ENCODE peak calls at places on chromosomes 13 and 19, in eight cellular contexts. W, P, V, L, X, Z, T and I are unnamed samples.

GRCh38 chr13:35693142-35693784 is 216.8 kb upstream of the MAB21L1 start:
- DNase-seq in L (no peak), P (no peak), Z (no peak), T (no peak), W (peak; percentile 25), X (no peak), V (no peak), I (no peak)

GRCh38 chr13:32938907-32939306 is 77.3 kb upstream of the KL start:
- DNase-seq in T (no peak), W (no peak), Z (peak; percentile 45), V (no peak), L (no peak), X (no peak), P (no peak), I (no peak)

GRCh38 chr13:30394798-30395191 is 27.5 kb upstream of the UBE2L5 start:
- DNase-seq in V (no peak), Z (no peak), L (peak; percentile 63), P (no peak), T (no peak), X (no peak), W (no peak), I (no peak)

GRCh38 chr19:53520547-53521372 is 17.2 kb upstream of the ZNF331 start:
- DNase-seq in Z (peak; percentile 100), T (peak; percentile 98), W (peak; percentile 97), X (peak; percentile 75), L (peak; percentile 90), P (peak; percentile 82), V (peak; percentile 95), I (peak; percentile 96)

GRCh38 chr13:94344126-94344863 is 135.2 kb downstream of the DCT start:
- DNase-seq in W (peak; percentile 62), Z (no peak), T (no peak), X (no peak), L (no peak), P (no peak), V (no peak), I (no peak)

GRCh38 chr13:98411617-98412310 is 165.1 kb downstream of the STK24 start:
- DNase-seq in L (peak; percentile 4), X (no peak), V (no peak), W (no peak), P (no peak), Z (peak; percentile 7), T (peak; percentile 29), I (no peak)

GRCh38 chr19:2186071-2186846 is 22.5 kb downstream of the DOT1L start:
- DNase-seq in W (peak; percentile 100), P (no peak), Z (peak; percentile 98), T (peak; percentile 88), V (peak; percentile 85), L (no peak), X (no peak), I (peak; percentile 84)

GRCh38 chr13:108313382-108313781 is 43.9 kb downstream of the TNFSF13B start:
- DNase-seq in Z (no peak), V (no peak), T (no peak), P (no peak), L (no peak), W (no peak), X (no peak), I (no peak)

GRCh38 chr19:1783354-1783753 is 28.7 kb downstream of the ATP8B3 start:
- DNase-seq in P (no peak), T (no peak), W (no peak), Z (no peak), V (no peak), X (no peak), L (no peak), I (no peak)

GRCh38 chr13:75621147-75621546 is 15.0 kb upstream of the LMO7 start:
- DNase-seq in X (no peak), L (no peak), W (no peak), Z (peak; percentile 37), T (no peak), P (no peak), V (no peak), I (no peak)

DNA sequence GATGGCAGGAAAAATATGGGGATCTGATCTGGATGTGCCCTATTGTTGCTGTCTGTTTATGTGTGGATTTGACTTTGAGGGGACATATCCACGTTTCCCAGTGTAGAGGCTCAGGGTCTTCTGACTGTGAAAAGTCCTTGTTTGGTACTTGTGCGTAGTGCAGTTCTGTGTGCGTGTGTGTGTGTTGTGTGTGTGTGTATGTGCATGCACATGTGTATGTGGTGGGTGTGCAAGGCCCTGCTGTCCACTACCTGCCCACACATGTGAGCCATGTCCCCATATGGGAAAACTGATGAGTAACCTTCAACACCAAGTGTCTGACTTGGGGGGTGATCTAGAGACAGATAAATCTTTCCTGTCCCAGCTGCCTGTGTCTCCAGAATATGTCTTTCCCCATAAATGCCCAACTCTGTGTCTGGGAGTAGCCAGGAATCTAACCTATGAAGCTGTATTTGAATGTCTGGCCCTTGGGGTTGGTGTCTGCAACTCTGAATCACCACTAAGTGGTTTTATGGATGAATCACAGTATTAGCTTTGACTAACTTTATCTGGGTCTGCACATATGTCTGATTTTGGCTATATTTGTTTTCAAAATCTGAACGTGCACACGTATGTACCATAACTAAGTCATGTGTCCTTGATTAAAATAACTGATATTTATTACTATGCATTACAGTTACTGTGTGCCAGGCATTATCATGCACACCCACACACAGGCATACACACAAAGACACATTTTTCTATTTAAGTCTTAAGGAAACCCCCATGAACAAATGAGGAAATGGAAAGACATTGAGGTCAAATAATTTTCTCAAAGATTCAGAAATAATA is 17.4 kb downstream of the KLK2 start:
- DNase-seq in X (no peak), L (no peak), W (peak; percentile 88), T (no peak), V (no peak), P (no peak), Z (peak; percentile 13), I (no peak)
- H3K36me3 ChIP-seq in X (no peaks in the 10 kb centered on the region), L (no peaks in the 10 kb centered on the region), W (no peaks in the 10 kb centered on the region), T (no peaks in the 10 kb centered on the region), V (no peaks in the 10 kb centered on the region), P (no peaks in the 10 kb centered on the region), Z (no peaks in the 10 kb centered on the region), I (no peaks in the 10 kb centered on the region)

GRCh38 chr13:40215747-40216146 is 450.7 kb downstream of the FOXO1 start:
- DNase-seq in X (no peak), V (no peak), L (no peak), T (no peak), Z (no peak), W (no peak), P (no peak), I (no peak)

GRCh38 chr13:40208517-40208916 is 457.9 kb downstream of the FOXO1 start:
- DNase-seq in X (no peak), P (no peak), T (no peak), L (no peak), V (no peak), Z (no peak), W (no peak), I (no peak)

GRCh38 chr13:40215311-40215710 is 451.1 kb downstream of the FOXO1 start:
- DNase-seq in X (no peak), V (no peak), W (no peak), Z (no peak), P (no peak), L (no peak), T (no peak), I (no peak)

GRCh38 chr13:40210865-40211585 is 455.4 kb downstream of the FOXO1 start:
- DNase-seq in P (no peak), X (no peak), Z (no peak), V (no peak), W (no peak), T (no peak), L (no peak), I (no peak)

GRCh38 chr13:40211586-40211968 is 454.9 kb downstream of the FOXO1 start:
- DNase-seq in T (no peak), L (no peak), P (no peak), V (no peak), Z (no peak), W (no peak), X (no peak), I (no peak)
- H3K36me3 ChIP-seq in T (no peaks in the 10 kb centered on the region), L (no peaks in the 10 kb centered on the region), P (no peaks in the 10 kb centered on the region), V (no peaks in the 10 kb centered on the region), Z (no peaks in the 10 kb centered on the region), W (no peaks in the 10 kb centered on the region), X (no peaks in the 10 kb centered on the region), I (no peaks in the 10 kb centered on the region)

DNA sequence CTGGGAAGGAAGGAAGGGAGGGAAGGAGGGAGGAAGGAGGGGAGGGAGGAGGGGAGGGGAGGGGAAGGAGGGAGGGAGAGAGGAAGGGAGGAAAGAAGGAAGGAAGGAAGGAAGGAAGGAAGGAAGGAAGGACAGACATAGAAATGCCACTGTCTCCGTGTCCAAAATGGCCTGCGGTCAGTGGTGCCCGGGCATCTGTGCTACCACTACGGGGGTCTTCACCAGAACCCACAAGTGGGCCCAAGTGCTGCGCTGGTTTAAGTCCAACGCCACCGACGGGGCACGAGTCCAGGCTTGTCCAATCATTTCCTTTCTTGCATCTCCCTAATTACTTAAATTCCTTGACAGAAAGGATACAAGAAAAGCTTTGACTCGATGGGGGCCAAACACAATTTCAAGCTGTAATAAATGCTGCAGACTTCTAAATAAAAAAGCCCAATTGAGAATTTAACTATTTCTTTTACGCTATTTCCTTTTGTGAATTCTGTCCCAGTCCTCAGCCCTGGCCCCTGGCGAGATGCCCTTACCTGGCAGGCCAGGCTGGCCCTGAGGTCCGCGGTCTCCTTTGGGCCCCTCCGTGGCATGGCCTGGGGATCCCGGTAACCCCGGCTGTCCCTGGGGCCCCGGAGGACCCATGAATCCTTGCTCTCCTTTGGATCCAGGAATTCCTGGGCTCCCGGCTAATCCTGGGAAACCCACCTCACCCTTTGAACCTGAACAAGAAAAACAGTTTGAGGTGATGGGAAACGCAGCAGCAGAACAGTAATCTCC is 136.8 kb downstream of the COL4A1 start:
- DNase-seq in Z (no peak), P (no peak), L (no peak), W (no peak), T (no peak), V (no peak), X (no peak), I (no peak)
- H3K36me3 ChIP-seq in Z (peaks cover 19% of the 10 kb centered on the region), P (no peaks in the 10 kb centered on the region), L (no peaks in the 10 kb centered on the region), W (peaks cover 92% of the 10 kb centered on the region), T (peaks cover 98% of the 10 kb centered on the region), V (peaks cover 65% of the 10 kb centered on the region), X (peaks cover 72% of the 10 kb centered on the region), I (peaks cover 4% of the 10 kb centered on the region)

GRCh38 chr19:32457540-32457939 is 52.0 kb downstream of the DPY19L3 start:
- DNase-seq in Z (no peak), W (no peak), V (no peak), T (no peak), X (no peak), L (no peak), P (no peak), I (no peak)

GRCh38 chr19:32458500-32459123 is 53.0 kb downstream of the DPY19L3 start:
- DNase-seq in P (no peak), X (no peak), L (no peak), Z (peak; percentile 20), V (no peak), T (no peak), W (no peak), I (no peak)

GRCh38 chr19:32464279-32464678 is 58.7 kb downstream of the DPY19L3 start:
- DNase-seq in Z (peak; percentile 29), V (no peak), X (no peak), W (no peak), P (no peak), L (no peak), T (no peak), I (no peak)

GRCh38 chr19:32459199-32459865 is 53.8 kb downstream of the DPY19L3 start:
- DNase-seq in L (no peak), Z (no peak), X (no peak), T (no peak), W (no peak), P (no peak), V (no peak), I (no peak)

DNA sequence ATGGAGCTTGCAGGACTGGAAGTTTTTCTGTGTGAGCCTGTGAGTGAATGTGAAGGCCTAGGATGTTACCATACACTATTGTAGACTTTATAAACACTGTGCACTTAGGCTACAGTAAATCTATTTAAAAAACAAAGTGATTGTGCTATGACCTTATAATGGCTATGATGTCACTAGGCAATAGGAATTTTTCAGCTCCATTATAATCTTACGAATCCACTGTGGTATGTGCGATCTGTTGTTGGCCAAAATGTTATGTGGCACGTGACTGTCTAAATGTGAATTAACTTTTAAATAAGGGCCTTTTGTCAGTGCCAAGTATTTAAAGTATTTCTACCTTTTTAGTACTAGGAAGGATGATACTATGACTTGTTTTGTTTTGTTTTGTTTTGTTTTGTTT is 54.9 kb downstream of the DPY19L3 start:
- DNase-seq in V (no peak), Z (no peak), X (no peak), T (no peak), L (no peak), P (no peak), W (no peak), I (no peak)
- H3K36me3 ChIP-seq in V (no peaks in the 10 kb centered on the region), Z (peaks cover 33% of the 10 kb centered on the region), X (peaks cover 65% of the 10 kb centered on the region), T (peaks cover 34% of the 10 kb centered on the region), L (no peaks in the 10 kb centered on the region), P (peaks cover 8% of the 10 kb centered on the region), W (peaks cover 23% of the 10 kb centered on the region), I (no peaks in the 10 kb centered on the region)